ENCODE peak calls at places on chromosome 9, in nine cellular contexts. F is HAP-1; N is transverse colon; E is HepG2; I is gastrocnemius medialis; W is aorta; G is Caco-2; H is CD4-positive, CD25-positive, alpha-beta regulatory T cell; X is colonic mucosa. T is an unnamed sample.

GRCh38 chr9:77224750-77225312 is 47.5 kb downstream of the VPS13A start:
- DNase-seq in I (no peak), X (no peak), W (no peak), G (no peak), N (no peak), E (no peak), F (no peak), H (no peak), T (no peak)

GRCh38 chr9:79709945-79710674 is 138.3 kb downstream of the TLE4 start:
- DNase-seq in H (no peak), I (no peak), X (no peak), W (no peak), G (no peak), E (no peak), N (no peak), F (no peak), T (no peak)

GRCh38 chr9:75588808-75589207 is 301.7 kb upstream of the PCSK5 start:
- DNase-seq in H (no peak), F (peak; percentile 10), X (no peak), N (no peak), W (no peak), E (no peak), G (no peak), I (no peak), T (no peak)

GRCh38 chr9:76459691-76460635 is 981 bp downstream of the GCNT1 start:
- DNase-seq in I (no peak), F (peak; percentile 70), X (peak; percentile 78), G (peak; percentile 20), E (peak; percentile 13), W (peak; percentile 58), N (peak; percentile 59), H (no peak), T (no peak)

GRCh38 chr9:109475526-109475925 is 22.6 kb downstream of the PTPN3 start:
- DNase-seq in E (peak; percentile 62), I (peak; percentile 72), X (no peak), G (peak; percentile 40), N (no peak), F (no peak), W (peak; percentile 67), H (no peak), T (no peak)

GRCh38 chr9:7315116-7315515 is 484.5 kb downstream of the DMAC1 start:
- DNase-seq in W (no peak), E (no peak), H (no peak), G (no peak), N (no peak), F (no peak), X (no peak), I (no peak), T (no peak)

GRCh38 chr9:97425336-97425991 is 13.6 kb downstream of the TDRD7 start:
- DNase-seq in G (no peak), H (no peak), E (no peak), F (no peak), W (no peak), N (no peak), I (no peak), X (no peak), T (no peak)

GRCh38 chr9:80188579-80188978 is 616.8 kb downstream of the TLE4 start:
- DNase-seq in W (no peak), F (no peak), G (no peak), E (no peak), X (no peak), I (no peak), H (no peak), N (no peak), T (no peak)

GRCh38 chr9:78788101-78788500 is 491.2 kb downstream of the PSAT1 start:
- DNase-seq in F (no peak), I (no peak), G (no peak), X (no peak), W (no peak), N (no peak), E (no peak), H (no peak), T (no peak)

GRCh38 chr9:77847626-77848025 is 184.0 kb downstream of the GNAQ start:
- DNase-seq in W (no peak), G (no peak), I (no peak), N (no peak), X (no peak), H (no peak), F (no peak), E (no peak), T (no peak)

GRCh38 chr9:74951725-74952151 is 974 bp downstream of the C9orf40 start:
- DNase-seq in W (peak; percentile 66), N (peak; percentile 55), H (no peak), X (peak; percentile 45), I (peak; percentile 5), E (peak; percentile 15), F (peak; percentile 58), G (peak; percentile 5), T (no peak)

GRCh38 chr9:4382722-4383317 is 83.0 kb upstream of the GLIS3 start:
- DNase-seq in G (peak; percentile 37), N (no peak), H (peak; percentile 45), X (no peak), E (no peak), W (no peak), F (peak; percentile 32), I (no peak), T (peak; percentile 11)

DNA sequence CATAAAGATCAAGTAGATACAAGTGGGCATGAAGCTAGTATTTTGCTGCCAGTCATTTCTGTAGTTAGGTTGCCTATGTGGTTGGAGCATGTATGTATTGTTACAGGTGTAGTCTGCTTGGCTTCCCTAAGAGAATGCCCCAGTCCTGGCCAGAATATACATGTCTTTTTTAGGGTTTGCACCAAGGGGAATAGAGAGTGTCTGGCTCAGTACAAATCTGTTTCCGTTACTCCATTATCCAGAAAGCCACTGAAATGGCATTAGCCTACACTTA is 23.2 kb downstream of the TGFBR1 start:
- DNase-seq in F (no peak), E (no peak), I (no peak), X (no peak), G (no peak), W (no peak), H (no peak), N (no peak), T (no peak)
- H3K4me1 ChIP-seq in F (peaks cover 8% of the 10 kb centered on the region), E (no peaks in the 10 kb centered on the region), I (peaks cover 60% of the 10 kb centered on the region), X (no peaks in the 10 kb centered on the region), G (peaks cover 3% of the 10 kb centered on the region), W (no peaks in the 10 kb centered on the region), H (peaks cover 30% of the 10 kb centered on the region), N (no peaks in the 10 kb centered on the region), T (peaks cover 2% of the 10 kb centered on the region)

DNA sequence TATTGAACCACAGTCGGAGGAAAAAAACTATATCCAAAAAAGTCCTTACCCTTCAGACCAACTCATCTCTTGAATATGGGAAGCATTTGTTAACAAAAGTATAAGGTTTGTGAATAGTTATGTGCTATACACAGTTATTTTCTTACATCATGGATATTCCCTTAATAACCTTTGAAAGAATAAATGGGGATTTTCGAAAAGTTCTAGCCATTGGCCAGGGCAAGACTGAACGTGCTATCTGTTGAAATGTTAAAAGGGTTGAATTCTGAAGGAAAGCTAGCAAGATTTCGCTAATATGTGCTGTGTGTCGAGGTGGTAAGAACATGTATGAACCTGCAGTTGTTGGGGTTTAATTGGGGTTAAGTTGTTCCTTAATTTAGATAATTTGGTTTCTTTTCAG is 140.8 kb downstream of the SMARCA2 start:
- DNase-seq in X (no peak), N (no peak), E (no peak), F (no peak), I (no peak), W (no peak), H (no peak), G (no peak), T (no peak)
- H3K4me3 ChIP-seq in X (no peak overlapping the region), N (no peak overlapping the region), E (no peak overlapping the region), F (no peak overlapping the region), I (no peak overlapping the region), W (no peak overlapping the region), H (no peak overlapping the region), G (no peak overlapping the region), T (no peak overlapping the region)

GRCh38 chr9:107647611-107648010 is 158.0 kb upstream of the KLF4 start:
- DNase-seq in X (no peak), W (no peak), E (no peak), F (no peak), H (no peak), N (no peak), G (no peak), I (no peak), T (no peak)

GRCh38 chr9:107650321-107650720 is 160.8 kb upstream of the KLF4 start:
- DNase-seq in G (no peak), F (no peak), W (no peak), X (no peak), N (no peak), I (no peak), H (no peak), E (no peak), T (no peak)

GRCh38 chr9:107644774-107645463 is 155.3 kb upstream of the KLF4 start:
- DNase-seq in G (no peak), N (peak; percentile 28), H (no peak), F (no peak), E (no peak), I (peak; percentile 36), W (peak; percentile 88), X (peak; percentile 53), T (no peak)

GRCh38 chr9:107648153-107648716 is 158.7 kb upstream of the KLF4 start:
- DNase-seq in N (no peak), I (no peak), E (no peak), X (no peak), F (no peak), G (no peak), W (no peak), H (no peak), T (no peak)

DNA sequence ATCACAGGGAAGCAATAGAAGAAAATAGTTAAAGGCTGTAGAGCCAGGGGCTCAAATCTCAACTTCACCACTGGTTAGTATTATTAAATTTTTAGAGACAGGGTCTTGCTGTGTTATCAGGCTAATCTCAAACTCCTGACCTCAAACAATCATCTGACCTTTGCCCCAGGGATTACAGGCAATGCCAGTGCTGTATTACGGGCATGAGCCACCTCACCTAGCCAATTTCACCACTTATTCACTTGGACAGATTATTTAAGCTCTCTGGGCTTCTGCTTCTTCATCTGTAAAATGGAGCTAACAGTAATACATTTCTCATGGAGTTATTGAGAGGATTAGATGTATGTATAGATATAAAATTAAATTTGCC is 155.9 kb upstream of the KLF4 start:
- DNase-seq in E (no peak), X (no peak), H (no peak), I (no peak), G (no peak), W (no peak), F (no peak), N (no peak), T (no peak)
- H3K27me3 ChIP-seq in E (no peaks in the 10 kb centered on the region), X (no peaks in the 10 kb centered on the region), H (no peaks in the 10 kb centered on the region), I (no peaks in the 10 kb centered on the region), G (no peaks in the 10 kb centered on the region), W (no peaks in the 10 kb centered on the region), F (no peaks in the 10 kb centered on the region), N (no peaks in the 10 kb centered on the region), T (no peaks in the 10 kb centered on the region)

DNA sequence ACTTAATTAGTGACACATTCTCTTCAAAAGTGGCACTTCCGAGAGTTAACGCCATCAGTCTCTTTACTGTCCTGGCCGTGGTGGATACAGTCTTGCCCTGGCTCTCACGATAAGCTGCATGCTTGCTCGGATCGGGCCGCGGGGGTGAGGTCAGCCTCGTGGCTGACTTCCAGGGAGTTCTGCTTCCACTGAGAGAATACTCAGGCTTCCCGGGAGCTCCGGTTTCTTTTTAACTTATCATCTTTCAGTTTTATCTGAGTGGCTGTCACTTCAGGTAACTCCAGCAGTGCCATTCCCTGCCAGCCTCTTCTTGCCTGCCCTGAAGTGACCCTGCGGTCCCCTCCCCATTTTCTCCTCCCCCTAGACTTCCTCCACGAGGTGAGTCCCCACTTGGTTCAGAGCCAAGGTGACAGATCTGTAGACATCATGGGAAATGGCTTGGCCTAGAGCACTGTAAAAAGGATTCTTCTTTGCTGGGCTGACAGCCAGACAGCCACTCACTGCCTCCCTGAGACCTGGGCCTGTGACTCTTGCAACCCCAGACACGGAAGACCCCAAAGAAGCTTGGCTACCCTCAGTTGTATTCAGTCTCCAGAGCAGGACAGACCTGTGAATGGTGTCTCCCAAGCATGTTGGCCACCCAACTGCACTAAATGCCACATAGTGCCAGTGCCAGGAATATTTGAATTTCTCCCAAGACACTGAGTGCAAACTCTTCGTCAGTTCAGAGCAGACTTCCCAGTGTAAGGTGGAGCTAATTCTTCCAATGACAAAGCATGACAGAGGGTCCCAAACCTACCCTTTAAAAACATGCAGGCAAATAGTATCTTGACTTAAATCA is 95.1 kb downstream of the DAPK1 start:
- DNase-seq in G (no peak), I (peak; percentile 26), X (no peak), H (no peak), F (no peak), W (peak; percentile 75), E (no peak), N (peak; percentile 33), T (no peak)
- H3K4me1 ChIP-seq in G (no peaks in the 10 kb centered on the region), I (peaks cover 34% of the 10 kb centered on the region), X (no peaks in the 10 kb centered on the region), H (no peaks in the 10 kb centered on the region), F (peaks cover 6% of the 10 kb centered on the region), W (no peaks in the 10 kb centered on the region), E (no peaks in the 10 kb centered on the region), N (peaks cover 22% of the 10 kb centered on the region), T (peaks cover 10% of the 10 kb centered on the region)

T was measured in iPS DF 6.9.